ENCODE peak calls at places on chromosomes 4 and X, in four cellular contexts. N is neural progenitor cell, H is SK-N-SH, L is colonic mucosa. G is an unnamed sample.

GRCh38 chr4:53767503-53767902 is 176.2 kb upstream of the LNX1 start:
- DNase-seq in N (no peak), H (no peak), L (no peak), G (peak; percentile 87)

GRCh38 chr4:110130578-110131358 is 67.6 kb downstream of the ELOVL6 start:
- DNase-seq in N (no peak), H (no peak), L (no peak), G (no peak)

GRCh38 chrX:2484232-2484631 is 16.5 kb downstream of the DHRSX start:
- DNase-seq in N (no peak), H (no peak), L (no peak), G (peak; percentile 51)

GRCh38 chrX:39385022-39385421 is 583.8 kb downstream of the MID1IP1 start:
- DNase-seq in N (no peak), H (no peak), L (no peak), G (no peak)

GRCh38 chr4:120317713-120318112 is 251.1 kb upstream of the MAD2L1 start:
- DNase-seq in N (no peak), H (no peak), L (no peak), G (no peak)

GRCh38 chr4:142698541-142698940 is 147.6 kb downstream of the INPP4B start:
- DNase-seq in N (no peak), H (no peak), L (no peak), G (no peak)

GRCh38 chr4:69750346-69750745 is 10.1 kb downstream of the SULT1B1 start:
- DNase-seq in N (no peak), H (no peak), L (no peak), G (peak; percentile 30)

GRCh38 chr4:82362565-82362964 is 11.2 kb downstream of the HNRNPD start:
- DNase-seq in N (no peak), H (no peak), L (no peak), G (no peak)

GRCh38 chr4:74235135-74235534 is 73.1 kb upstream of the EPGN start:
- DNase-seq in N (no peak), H (no peak), L (no peak), G (no peak)
- H3K4me3 ChIP-seq in N (no peak overlapping the region), H (no peak overlapping the region), L (no peak overlapping the region), G (no peak overlapping the region)

DNA sequence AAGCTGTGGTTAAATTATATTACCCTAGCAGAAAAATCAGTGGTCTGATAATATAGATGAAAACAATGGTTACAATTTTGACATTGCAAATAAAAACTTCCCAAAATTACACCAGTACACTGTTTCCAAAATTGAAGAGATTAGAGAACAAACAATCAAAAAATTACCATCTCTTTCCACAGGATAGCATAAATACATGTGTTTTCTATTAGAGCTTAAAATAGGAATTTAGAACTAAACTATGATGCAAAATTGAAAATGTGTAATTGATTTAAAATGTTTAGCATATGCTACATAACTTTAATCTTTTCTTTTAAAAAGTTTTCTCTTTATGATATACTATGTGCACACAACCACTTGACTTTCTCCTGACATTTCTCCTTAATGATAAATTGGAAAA is 6.7 kb downstream of the EDNRA start:
- DNase-seq in N (no peak), H (no peak), L (no peak), G (no peak)
- H3K36me3 ChIP-seq in N (no peaks in the 10 kb centered on the region), H (no peaks in the 10 kb centered on the region), L (no peaks in the 10 kb centered on the region), G (no peaks in the 10 kb centered on the region)

GRCh38 chr4:86970447-86971354 is 35.9 kb downstream of the AFF1 start:
- DNase-seq in N (peak; percentile 6), H (no peak), L (no peak), G (peak; percentile 58)
- H3K4me1 ChIP-seq in N (peaks cover 26% of the 10 kb centered on the region), H (peaks cover 6% of the 10 kb centered on the region), L (peaks cover 3% of the 10 kb centered on the region), G (peaks cover 40% of the 10 kb centered on the region)

GRCh38 chrX:124726313-124726712 is 379.9 kb downstream of the SH2D1A start:
- DNase-seq in N (no peak), H (no peak), L (no peak), G (no peak)
- H3K4me3 ChIP-seq in N (no peak overlapping the region), H (no peak overlapping the region), L (no peak overlapping the region), G (no peak overlapping the region)

DNA sequence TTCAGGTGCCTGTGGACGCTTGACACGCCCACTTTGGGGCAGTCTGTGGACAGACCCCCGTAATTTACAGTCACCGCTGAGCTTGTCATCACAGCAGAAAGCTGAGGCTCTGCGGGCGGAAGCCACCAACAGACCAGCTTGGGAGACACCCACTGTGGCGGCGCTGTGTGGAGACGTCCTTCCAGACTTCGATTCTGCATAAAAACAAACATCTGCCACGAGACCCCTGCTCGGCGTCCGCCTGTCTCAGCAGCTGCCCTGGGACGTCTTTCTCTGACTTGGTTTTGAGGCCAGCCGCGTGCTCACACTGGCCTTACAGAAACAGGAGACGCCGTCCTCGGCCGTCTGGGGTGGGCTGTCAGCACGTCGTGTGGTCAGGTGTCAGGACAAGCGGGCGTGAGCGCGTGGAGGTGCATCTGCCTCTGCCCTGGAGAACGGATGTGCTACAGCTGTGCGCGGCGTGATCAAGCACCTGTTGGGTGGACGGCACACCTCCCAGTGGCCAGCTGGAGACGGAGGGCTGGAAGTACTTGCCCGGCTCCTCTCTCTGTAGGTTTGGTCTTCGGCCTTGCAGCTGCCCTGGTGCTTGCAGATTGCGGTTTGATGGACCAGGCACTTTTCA is 37.5 kb downstream of the PIGG start:
- DNase-seq in N (no peak), H (no peak), L (no peak), G (no peak)
- H3K36me3 ChIP-seq in N (no peaks in the 10 kb centered on the region), H (peaks cover 4% of the 10 kb centered on the region), L (peaks cover 4% of the 10 kb centered on the region), G (peaks cover 11% of the 10 kb centered on the region)

DNA sequence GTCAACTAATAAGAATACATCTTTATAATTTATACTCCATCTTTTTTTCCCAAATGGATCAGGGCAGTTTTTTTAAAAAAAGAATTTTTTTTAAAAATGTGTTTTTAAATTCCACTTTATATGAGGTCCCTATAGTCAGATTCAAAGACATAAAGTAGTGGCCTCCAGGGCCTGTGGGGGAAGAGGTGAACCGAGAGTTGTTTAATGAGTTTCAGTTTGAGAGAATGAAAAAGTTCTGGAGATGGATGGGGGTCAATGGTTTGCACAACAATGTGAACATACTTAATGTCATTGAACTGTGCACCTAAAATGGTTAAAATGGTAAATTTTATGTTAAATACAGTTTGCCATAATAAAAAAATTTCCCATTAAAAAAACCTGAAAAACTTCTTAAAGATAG is 53.8 kb downstream of the ZNF827 start:
- DNase-seq in N (no peak), H (no peak), L (no peak), G (no peak)
- H3K4me1 ChIP-seq in N (peaks cover 9% of the 10 kb centered on the region), H (peaks cover 8% of the 10 kb centered on the region), L (peaks cover 3% of the 10 kb centered on the region), G (peaks cover 26% of the 10 kb centered on the region)

GRCh38 chr4:124449881-124450280 is 262.7 kb downstream of the ANKRD50 start:
- DNase-seq in N (no peak), H (no peak), L (no peak), G (no peak)

DNA sequence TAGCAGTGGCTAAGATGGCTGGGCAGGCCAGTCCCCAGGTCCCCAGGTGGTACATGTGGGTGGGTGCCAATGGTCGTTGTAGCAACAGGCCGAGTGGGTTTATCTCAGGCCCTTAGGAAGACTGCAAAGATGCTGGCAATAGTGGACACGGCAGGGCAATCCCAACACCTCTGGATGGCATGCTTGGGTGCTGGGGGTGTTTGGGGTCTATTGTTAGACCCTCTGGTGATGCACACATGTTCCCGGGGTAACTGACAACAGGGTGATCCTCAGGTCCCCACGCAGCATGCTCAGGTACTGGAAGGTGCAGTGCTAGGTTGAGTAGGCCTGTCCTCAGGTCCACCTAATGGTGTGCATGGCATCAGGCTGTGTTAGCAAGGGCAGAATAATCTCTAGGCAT is 267.5 kb downstream of the ANKRD50 start:
- DNase-seq in N (no peak), H (no peak), L (no peak), G (no peak)
- H3K4me3 ChIP-seq in N (no peak overlapping the region), H (no peak overlapping the region), L (no peak overlapping the region), G (no peak overlapping the region)

GRCh38 chr4:73156394-73156793 is 86.9 kb upstream of the COX18 start:
- DNase-seq in N (no peak), H (no peak), L (no peak), G (no peak)

GRCh38 chr4:73166212-73166611 is 92.4 kb downstream of the ANKRD17 start:
- DNase-seq in N (no peak), H (no peak), L (no peak), G (no peak)

DNA sequence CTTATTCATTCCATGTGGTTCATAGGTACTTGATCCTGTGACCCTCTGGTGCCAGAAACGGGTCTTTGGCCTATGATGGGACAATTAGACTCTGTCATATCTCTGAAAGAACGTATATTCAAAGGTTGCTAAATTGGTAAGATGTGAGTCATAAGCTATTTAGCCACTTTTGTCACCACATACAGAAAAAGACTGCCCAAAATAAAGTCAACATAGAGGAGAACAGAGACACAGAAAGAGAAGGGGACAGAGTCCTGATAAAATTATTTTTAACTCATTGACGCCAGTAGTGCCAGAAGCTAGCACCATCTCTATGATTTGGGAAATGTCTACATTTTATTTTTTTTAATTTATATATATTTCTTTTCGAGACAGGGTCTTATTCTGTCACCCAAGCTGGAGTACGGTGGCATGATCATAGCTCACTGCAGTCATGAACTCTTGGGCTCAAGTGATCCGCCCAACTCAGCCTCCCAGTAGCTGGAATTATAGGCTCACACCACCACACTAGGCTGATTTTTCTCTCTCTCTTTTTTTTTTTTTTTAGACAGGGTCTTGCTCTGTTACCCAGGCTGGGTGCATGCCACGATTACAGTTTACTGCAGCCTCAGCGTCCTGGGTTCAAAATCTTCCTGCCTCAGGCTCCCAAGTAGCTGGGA is 92.1 kb upstream of the COX18 start:
- DNase-seq in N (no peak), H (no peak), L (no peak), G (no peak)
- H3K36me3 ChIP-seq in N (peaks cover 21% of the 10 kb centered on the region), H (peaks cover 62% of the 10 kb centered on the region), L (no peaks in the 10 kb centered on the region), G (peaks cover 20% of the 10 kb centered on the region)